ENCODE peak calls at places on chromosome 5, in five cellular contexts. One of them, this sample, is unnamed.

GRCh38 chr5:177067491-177067890 is 19.2 kb upstream of the FGFR4 start:
- DNase-seq in fibroblast of villous mesenchyme: no peak
- DNase-seq in A673: no peak
- DNase-seq in stomach: no peak
- DNase-seq in aorta: no peak
- DNase-seq in this sample: peak; percentile 66

GRCh38 chr5:92147263-92147662 is 764.1 kb upstream of the ARRDC3 start:
- DNase-seq in fibroblast of villous mesenchyme: no peak
- DNase-seq in A673: no peak
- DNase-seq in stomach: no peak
- DNase-seq in aorta: no peak
- DNase-seq in this sample: no peak

GRCh38 chr5:134124289-134125194 is 10.1 kb downstream of the TCF7 start:
- DNase-seq in fibroblast of villous mesenchyme: no peak
- DNase-seq in A673: no peak
- DNase-seq in stomach: no peak
- DNase-seq in aorta: no peak
- DNase-seq in this sample: peak; percentile 97

GRCh38 chr5:138544171-138545134 is 1.4 kb upstream of the ETF1 start:
- DNase-seq in fibroblast of villous mesenchyme: peak; percentile 44
- DNase-seq in A673: no peak
- DNase-seq in stomach: no peak
- DNase-seq in aorta: no peak
- DNase-seq in this sample: peak; percentile 70

GRCh38 chr5:164728733-164729132 is 1223.3 kb downstream of the MAT2B start:
- DNase-seq in fibroblast of villous mesenchyme: no peak
- DNase-seq in A673: no peak
- DNase-seq in stomach: no peak
- DNase-seq in aorta: no peak
- DNase-seq in this sample: no peak

GRCh38 chr5:100901851-100902341 is 1.2 kb downstream of the ST8SIA4 start:
- DNase-seq in fibroblast of villous mesenchyme: peak; percentile 12
- DNase-seq in A673: peak; percentile 10
- DNase-seq in stomach: peak; percentile 32
- DNase-seq in aorta: peak; percentile 48
- DNase-seq in this sample: no peak

GRCh38 chr5:76790632-76791290 is 28.1 kb upstream of the F2RL1 start:
- DNase-seq in fibroblast of villous mesenchyme: peak; percentile 99
- DNase-seq in A673: peak; percentile 86
- DNase-seq in stomach: no peak
- DNase-seq in aorta: peak; percentile 62
- DNase-seq in this sample: peak; percentile 97

GRCh38 chr5:43038523-43038989 is 1.6 kb downstream of the ANXA2R start:
- DNase-seq in fibroblast of villous mesenchyme: no peak
- DNase-seq in A673: no peak
- DNase-seq in stomach: no peak
- DNase-seq in aorta: no peak
- DNase-seq in this sample: no peak

GRCh38 chr5:18745591-18745987 is 1111.3 kb downstream of the TAF11L14 start:
- DNase-seq in fibroblast of villous mesenchyme: peak; percentile 2
- DNase-seq in A673: no peak
- DNase-seq in stomach: no peak
- DNase-seq in aorta: no peak
- DNase-seq in this sample: no peak

GRCh38 chr5:181173420-181174342 is 26.3 kb downstream of the OR2V2 start:
- DNase-seq in fibroblast of villous mesenchyme: no peak
- DNase-seq in A673: peak; percentile 56
- DNase-seq in stomach: no peak
- DNase-seq in aorta: peak; percentile 55
- DNase-seq in this sample: peak; percentile 76

GRCh38 chr5:79495311-79495710 is 18.6 kb downstream of the HOMER1 start:
- DNase-seq in fibroblast of villous mesenchyme: peak; percentile 52
- DNase-seq in A673: no peak
- DNase-seq in stomach: no peak
- DNase-seq in aorta: no peak
- DNase-seq in this sample: no peak

GRCh38 chr5:41193462-41194166 is 19.7 kb downstream of the C6 start:
- DNase-seq in fibroblast of villous mesenchyme: peak; percentile 75
- DNase-seq in A673: peak; percentile 9
- DNase-seq in stomach: peak; percentile 99
- DNase-seq in aorta: peak; percentile 98
- DNase-seq in this sample: peak; percentile 1

GRCh38 chr5:142191776-142192175 is 83.2 kb downstream of the NDFIP1 start:
- DNase-seq in fibroblast of villous mesenchyme: no peak
- DNase-seq in A673: no peak
- DNase-seq in stomach: no peak
- DNase-seq in aorta: peak; percentile 9
- DNase-seq in this sample: no peak

GRCh38 chr5:25435882-25436281 is 791.1 kb upstream of the CDH10 start:
- DNase-seq in fibroblast of villous mesenchyme: no peak
- DNase-seq in A673: no peak
- DNase-seq in stomach: no peak
- DNase-seq in aorta: no peak
- DNase-seq in this sample: no peak

GRCh38 chr5:57499262-57500050 is 16.8 kb upstream of the ACTBL2 start:
- DNase-seq in fibroblast of villous mesenchyme: peak; percentile 81
- DNase-seq in A673: peak; percentile 59
- DNase-seq in stomach: no peak
- DNase-seq in aorta: no peak
- DNase-seq in this sample: peak; percentile 78

GRCh38 chr5:59756373-59757035 is 137.0 kb downstream of the PDE4D start:
- DNase-seq in fibroblast of villous mesenchyme: no peak
- DNase-seq in A673: no peak
- DNase-seq in stomach: no peak
- DNase-seq in aorta: no peak
- DNase-seq in this sample: no peak

GRCh38 chr5:35031276-35031675 is 16.5 kb downstream of the AGXT2 start:
- DNase-seq in fibroblast of villous mesenchyme: peak; percentile 55
- DNase-seq in A673: peak; percentile 10
- DNase-seq in stomach: no peak
- DNase-seq in aorta: no peak
- DNase-seq in this sample: peak; percentile 58

GRCh38 chr5:73448451-73449136 is at the start of gene FOXD1:
- DNase-seq in fibroblast of villous mesenchyme: peak; percentile 78
- DNase-seq in A673: peak; percentile 83
- DNase-seq in stomach: peak; percentile 45
- DNase-seq in aorta: peak; percentile 95
- DNase-seq in this sample: peak; percentile 96

GRCh38 chr5:150278916-150279315 is 10.7 kb downstream of the CAMK2A start:
- DNase-seq in fibroblast of villous mesenchyme: peak; percentile 54
- DNase-seq in A673: no peak
- DNase-seq in stomach: no peak
- DNase-seq in aorta: no peak
- DNase-seq in this sample: peak; percentile 73

GRCh38 chr5:52760695-52761366 is 26.9 kb upstream of the ITGA1 start:
- DNase-seq in fibroblast of villous mesenchyme: no peak
- DNase-seq in A673: no peak
- DNase-seq in stomach: no peak
- DNase-seq in aorta: no peak
- DNase-seq in this sample: no peak

GRCh38 chr5:6365977-6366590 is 12.3 kb downstream of the MED10 start:
- DNase-seq in fibroblast of villous mesenchyme: no peak
- DNase-seq in A673: no peak
- DNase-seq in stomach: peak; percentile 8
- DNase-seq in aorta: no peak
- DNase-seq in this sample: no peak

GRCh38 chr5:7904170-7904569 is 35.2 kb downstream of the MTRR start:
- DNase-seq in fibroblast of villous mesenchyme: peak; percentile 34
- DNase-seq in A673: peak; percentile 63
- DNase-seq in stomach: no peak
- DNase-seq in aorta: no peak
- DNase-seq in this sample: peak; percentile 67

GRCh38 chr5:36145311-36145710 is 6.4 kb downstream of the LMBRD2 start:
- DNase-seq in fibroblast of villous mesenchyme: no peak
- DNase-seq in A673: no peak
- DNase-seq in stomach: no peak
- DNase-seq in aorta: no peak
- DNase-seq in this sample: no peak

GRCh38 chr5:77301447-77301878 is 91.0 kb downstream of the PDE8B start:
- DNase-seq in fibroblast of villous mesenchyme: peak; percentile 92
- DNase-seq in A673: no peak
- DNase-seq in stomach: no peak
- DNase-seq in aorta: no peak
- DNase-seq in this sample: peak; percentile 86

GRCh38 chr5:133565993-133566392 is 46.3 kb downstream of the FSTL4 start:
- DNase-seq in fibroblast of villous mesenchyme: peak; percentile 34
- DNase-seq in A673: peak; percentile 45
- DNase-seq in stomach: no peak
- DNase-seq in aorta: no peak
- DNase-seq in this sample: peak; percentile 43

DNA sequence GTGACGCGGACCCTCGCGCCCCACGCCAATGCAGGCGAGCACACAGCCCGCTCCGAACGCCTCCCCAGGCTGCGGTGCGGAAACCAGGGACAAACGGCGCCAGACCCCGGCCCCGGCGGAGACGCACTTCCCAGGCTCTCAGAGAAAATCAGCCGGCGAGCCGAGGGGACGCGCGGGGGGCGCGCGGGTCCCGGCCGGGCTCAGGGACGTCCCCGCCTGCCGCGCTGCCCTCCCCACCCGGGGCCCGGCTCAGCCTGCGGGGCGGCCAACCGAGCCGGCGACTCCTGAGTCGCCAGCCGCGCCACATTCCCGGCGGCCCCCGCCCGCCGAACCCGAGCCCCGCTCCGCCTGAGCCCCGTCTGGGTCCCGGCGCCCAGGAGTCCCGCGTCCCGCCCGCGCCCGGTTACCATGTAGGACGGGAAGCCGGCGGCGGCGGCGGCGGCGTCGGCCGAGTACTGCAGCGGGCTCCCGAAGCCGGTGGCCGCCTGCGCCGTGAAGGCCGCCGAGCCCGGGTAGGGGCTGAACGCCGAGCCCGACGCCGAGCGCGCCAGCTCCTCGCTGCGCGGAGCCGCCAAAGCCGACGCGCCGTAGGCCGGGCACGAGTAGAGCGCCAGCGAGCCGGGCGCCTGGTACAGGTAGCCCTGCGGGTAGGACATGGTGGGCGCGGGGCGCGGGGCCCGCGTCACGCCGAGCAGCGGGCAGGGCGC is 566 bp downstream of the IRX2 start:
- DNase-seq in fibroblast of villous mesenchyme: no peak
- DNase-seq in A673: no peak
- DNase-seq in stomach: no peak
- DNase-seq in aorta: no peak
- DNase-seq in this sample: peak; percentile 38
- H3K4me3 ChIP-seq in fibroblast of villous mesenchyme: peak overlapping the region; percentile 15
- H3K4me3 ChIP-seq in A673: no peak overlapping the region
- H3K4me3 ChIP-seq in stomach: peak overlapping the region; percentile 68
- H3K4me3 ChIP-seq in aorta: no peak overlapping the region
- H3K4me3 ChIP-seq in this sample: peak overlapping the region; percentile 58

GRCh38 chr5:32029291-32029690 is 144.8 kb downstream of the GOLPH3 start:
- DNase-seq in fibroblast of villous mesenchyme: no peak
- DNase-seq in A673: no peak
- DNase-seq in stomach: no peak
- DNase-seq in aorta: no peak
- DNase-seq in this sample: peak; percentile 71

GRCh38 chr5:32030686-32031478 is 143.2 kb downstream of the GOLPH3 start:
- DNase-seq in fibroblast of villous mesenchyme: peak; percentile 31
- DNase-seq in A673: peak; percentile 32
- DNase-seq in stomach: no peak
- DNase-seq in aorta: no peak
- DNase-seq in this sample: peak; percentile 28

GRCh38 chr5:32030226-32030625 is 143.9 kb downstream of the GOLPH3 start:
- DNase-seq in fibroblast of villous mesenchyme: no peak
- DNase-seq in A673: peak; percentile 70
- DNase-seq in stomach: no peak
- DNase-seq in aorta: no peak
- DNase-seq in this sample: peak; percentile 33

GRCh38 chr5:32027093-32027716 is 146.9 kb downstream of the GOLPH3 start:
- DNase-seq in fibroblast of villous mesenchyme: peak; percentile 28
- DNase-seq in A673: no peak
- DNase-seq in stomach: no peak
- DNase-seq in aorta: no peak
- DNase-seq in this sample: no peak

DNA sequence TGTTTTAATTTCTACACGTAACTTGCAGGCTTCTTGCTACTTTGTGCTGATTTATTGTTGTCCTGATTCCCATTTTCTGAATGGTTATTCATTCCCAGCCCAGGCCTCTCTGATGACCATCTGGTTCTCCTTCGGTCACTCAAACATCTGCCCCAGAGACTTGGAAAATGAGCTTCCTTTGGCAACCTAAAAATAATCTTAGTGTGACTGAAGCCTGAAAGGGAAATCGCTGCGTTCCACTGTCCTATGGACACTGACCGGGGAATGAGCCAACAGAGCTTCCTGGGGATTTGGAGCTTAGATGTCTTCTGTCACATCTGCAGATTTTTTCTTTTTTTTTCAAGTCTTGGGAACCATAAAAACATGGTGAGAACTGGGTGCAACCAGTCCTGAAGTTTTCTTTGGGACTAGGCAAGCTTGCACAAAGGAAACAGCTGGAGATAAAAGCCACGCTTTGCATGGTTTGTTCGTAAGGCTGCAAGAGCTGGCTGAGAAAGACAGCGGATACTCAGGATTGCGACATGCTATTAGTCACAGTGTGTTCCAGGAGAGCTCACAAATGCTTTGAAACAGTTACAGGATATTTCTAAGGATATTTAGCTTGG is 146.3 kb downstream of the GOLPH3 start:
- DNase-seq in fibroblast of villous mesenchyme: peak; percentile 99
- DNase-seq in A673: peak; percentile 97
- DNase-seq in stomach: no peak
- DNase-seq in aorta: no peak
- DNase-seq in this sample: peak; percentile 98
- H3K4me3 ChIP-seq in fibroblast of villous mesenchyme: peak overlapping the region; percentile 17
- H3K4me3 ChIP-seq in A673: peak overlapping the region; percentile 27
- H3K4me3 ChIP-seq in stomach: no peak overlapping the region
- H3K4me3 ChIP-seq in aorta: no peak overlapping the region
- H3K4me3 ChIP-seq in this sample: peak overlapping the region; percentile 35

GRCh38 chr5:179553006-179553405 is 2.7 kb downstream of the RUFY1 start:
- DNase-seq in fibroblast of villous mesenchyme: no peak
- DNase-seq in A673: no peak
- DNase-seq in stomach: no peak
- DNase-seq in aorta: no peak
- DNase-seq in this sample: no peak
- H3K4me3 ChIP-seq in fibroblast of villous mesenchyme: no peak overlapping the region
- H3K4me3 ChIP-seq in A673: no peak overlapping the region
- H3K4me3 ChIP-seq in stomach: no peak overlapping the region
- H3K4me3 ChIP-seq in aorta: no peak overlapping the region
- H3K4me3 ChIP-seq in this sample: no peak overlapping the region

GRCh38 chr5:170681013-170681433 is 102.5 kb upstream of the GABRP start:
- DNase-seq in fibroblast of villous mesenchyme: peak; percentile 36
- DNase-seq in A673: peak; percentile 63
- DNase-seq in stomach: no peak
- DNase-seq in aorta: no peak
- DNase-seq in this sample: peak; percentile 18
- H3K4me3 ChIP-seq in fibroblast of villous mesenchyme: no peak overlapping the region
- H3K4me3 ChIP-seq in A673: no peak overlapping the region
- H3K4me3 ChIP-seq in stomach: no peak overlapping the region
- H3K4me3 ChIP-seq in aorta: no peak overlapping the region
- H3K4me3 ChIP-seq in this sample: no peak overlapping the region